ENCODE peak calls at places on chromosomes 11 and 22, in six cellular contexts. V, X, R, U, Q and J are unnamed samples. For H3K4me1, the result is how much of the 10 kb centered on the place peaks cover.

GRCh38 chr11:125587480-125587879 is 5.2 kb upstream of the STT3A start:
- DNase-seq in V (no peak), X (no peak), U (no peak), Q (no peak), R (no peak), J (no peak)

GRCh38 chr11:6268811-6269210 is 9.2 kb downstream of the CCKBR start:
- DNase-seq in X (peak), Q (no peak), V (no peak), R (no peak), U (no peak), J (no peak)

GRCh38 chr22:38139901-38140300 is 29.4 kb upstream of the BAIAP2L2 start:
- DNase-seq in V (no peak), R (no peak), U (no peak), X (no peak), Q (no peak), J (no peak)

GRCh38 chr11:129951201-129951882 is 51.3 kb downstream of the PRDM10 start:
- DNase-seq in X (no peak), V (peak), R (no peak), U (no peak), Q (no peak), J (no peak)

GRCh38 chr22:21868651-21869050 is 1.2 kb upstream of the MAPK1 start:
- DNase-seq in X (no peak), R (no peak), U (no peak), V (no peak), Q (no peak), J (no peak)

GRCh38 chr11:12120031-12121008 is 9.9 kb downstream of the MICAL2 start:
- DNase-seq in R (peak), X (peak), Q (no peak), V (no peak), U (no peak), J (no peak)

GRCh38 chr22:37270928-37271650 is 11.2 kb upstream of the CYTH4 start:
- DNase-seq in X (peak), R (no peak), U (no peak), V (no peak), Q (no peak), J (no peak)

GRCh38 chr22:45531441-45531840 is 28.8 kb downstream of the FBLN1 start:
- DNase-seq in U (no peak), V (no peak), R (no peak), Q (no peak), X (no peak), J (no peak)

DNA sequence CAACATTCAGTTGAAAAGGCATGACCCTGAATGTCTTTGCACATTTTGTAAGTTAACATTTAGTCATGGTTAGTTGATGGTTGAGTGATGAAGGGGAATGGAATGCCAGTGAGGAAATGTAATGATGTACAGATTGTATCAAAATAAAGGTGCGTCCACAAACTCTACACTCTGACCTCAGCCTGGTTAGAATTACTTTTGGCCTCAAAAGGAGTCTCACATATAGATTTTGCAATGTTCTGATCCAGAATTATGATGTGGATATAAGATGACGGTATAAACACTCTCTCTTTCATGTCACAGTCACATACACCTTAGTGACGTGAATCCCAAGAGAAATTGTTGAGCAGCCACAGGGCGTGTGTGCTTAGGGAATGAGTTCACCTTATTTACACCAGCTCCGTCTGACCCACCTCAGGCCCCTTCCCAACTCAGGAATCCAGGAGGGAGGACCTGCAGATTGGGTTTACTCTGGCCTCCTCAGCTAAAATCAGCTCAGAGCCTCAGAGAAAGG is 100.1 kb downstream of the RDX start:
- DNase-seq in Q (no peak), X (peak), R (peak), U (no peak), V (no peak), J (no peak)
- H3K4me1 ChIP-seq in Q (under half), X (under half), R (under half), U (under half), V (under half), J (under half)

GRCh38 chr11:963852-964251 is 38.2 kb downstream of the AP2A2 start:
- DNase-seq in Q (no peak), X (no peak), R (no peak), U (no peak), V (no peak), J (no peak)

GRCh38 chr11:965206-965775 is 39.6 kb downstream of the AP2A2 start:
- DNase-seq in X (no peak), Q (no peak), V (no peak), R (no peak), U (no peak), J (no peak)

GRCh38 chr11:961921-962320 is 36.3 kb downstream of the AP2A2 start:
- DNase-seq in Q (no peak), R (no peak), U (peak), X (no peak), V (no peak), J (no peak)

GRCh38 chr11:959608-960007 is 33.9 kb downstream of the AP2A2 start:
- DNase-seq in U (no peak), V (no peak), Q (no peak), R (no peak), X (no peak), J (no peak)

DNA sequence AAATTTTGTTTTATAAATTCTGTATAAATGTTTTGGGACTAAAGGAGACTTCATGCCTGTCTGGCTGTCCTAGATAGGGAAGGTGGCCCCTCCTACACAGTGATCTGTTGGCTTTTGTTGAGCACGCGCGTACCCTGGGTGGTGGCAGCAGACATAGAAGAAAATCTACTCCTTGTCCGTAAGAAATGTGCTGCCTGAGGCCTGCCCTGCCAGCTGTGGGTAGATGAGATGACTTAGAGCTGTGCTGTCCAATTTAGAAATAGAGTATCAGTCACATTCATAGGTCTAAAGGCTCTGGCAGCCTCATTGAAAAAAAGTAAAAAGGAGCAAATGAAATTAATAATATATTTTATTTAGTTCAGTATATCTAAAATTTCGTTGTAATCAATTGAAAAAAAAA is 37.1 kb downstream of the AP2A2 start:
- DNase-seq in R (no peak), X (no peak), V (no peak), U (peak), Q (no peak), J (no peak)
- H3K4me1 ChIP-seq in R (under half), X (under half), V (under half), U (under half), Q (under half), J (under half)

GRCh38 chr22:49951001-49951677 is 9.4 kb upstream of the PIM3 start:
- DNase-seq in V (peak), X (peak), Q (no peak), R (peak), U (peak), J (no peak)
- H3K4me1 ChIP-seq in V (under half), X (under half), Q (under half), R (half or more), U (half or more), J (under half)

GRCh38 chr22:20604776-20605221 is 97.4 kb downstream of the MED15 start:
- DNase-seq in R (no peak), Q (no peak), X (no peak), V (no peak), U (peak), J (no peak)

GRCh38 chr22:20606041-20606783 is 98.8 kb downstream of the MED15 start:
- DNase-seq in V (peak), Q (peak), R (peak), X (peak), U (peak), J (peak)

GRCh38 chr22:20606784-20607128 is 99.3 kb downstream of the MED15 start:
- DNase-seq in V (no peak), Q (no peak), U (no peak), R (no peak), X (no peak), J (no peak)

GRCh38 chr22:20604092-20604747 is 96.8 kb downstream of the MED15 start:
- DNase-seq in X (no peak), U (peak), V (no peak), R (no peak), Q (no peak), J (no peak)

DNA sequence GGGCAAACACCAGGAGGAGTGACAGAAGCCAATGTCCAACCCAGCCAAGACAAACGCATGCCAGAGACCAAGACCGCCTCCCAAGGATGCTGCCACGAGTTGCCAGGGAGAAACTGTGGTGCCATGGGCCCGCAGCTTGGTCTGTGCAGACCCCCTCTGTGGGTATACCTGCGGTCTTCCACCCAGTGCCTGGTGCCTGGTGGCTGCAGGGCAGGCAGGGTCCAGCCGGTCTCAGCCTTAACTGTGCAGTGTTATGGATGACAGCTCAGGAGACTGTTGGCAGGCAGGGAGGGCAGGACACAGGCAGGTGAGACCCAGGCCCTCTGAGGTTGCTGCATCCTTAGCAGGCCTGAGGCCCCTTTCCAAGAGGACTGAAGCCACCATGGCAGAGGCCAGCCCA is 97.9 kb downstream of the MED15 start:
- DNase-seq in Q (no peak), X (no peak), R (no peak), V (no peak), U (peak), J (no peak)
- H3K4me1 ChIP-seq in Q (under half), X (under half), R (under half), V (under half), U (under half), J (under half)

GRCh38 chr11:133337905-133338536 is 194.3 kb downstream of the OPCML start:
- DNase-seq in U (no peak), Q (peak), V (no peak), X (no peak), R (no peak), J (peak)
- H3K4me1 ChIP-seq in U (under half), Q (under half), V (under half), X (under half), R (under half), J (under half)

GRCh38 chr11:20032127-20032526 is 128.1 kb downstream of the DBX1 start:
- DNase-seq in V (no peak), R (no peak), U (no peak), X (no peak), Q (no peak), J (no peak)
- H3K4me1 ChIP-seq in V (under half), R (half or more), U (under half), X (under half), Q (under half), J (under half)

GRCh38 chr22:43582394-43582793 is 170.6 kb downstream of the MPPED1 start:
- DNase-seq in Q (no peak), X (no peak), U (no peak), V (no peak), R (no peak), J (no peak)

GRCh38 chr22:43580351-43580750 is 168.5 kb downstream of the MPPED1 start:
- DNase-seq in R (no peak), X (no peak), Q (no peak), V (no peak), U (no peak), J (no peak)
- H3K4me1 ChIP-seq in R (under half), X (under half), Q (under half), V (under half), U (under half), J (under half)

DNA sequence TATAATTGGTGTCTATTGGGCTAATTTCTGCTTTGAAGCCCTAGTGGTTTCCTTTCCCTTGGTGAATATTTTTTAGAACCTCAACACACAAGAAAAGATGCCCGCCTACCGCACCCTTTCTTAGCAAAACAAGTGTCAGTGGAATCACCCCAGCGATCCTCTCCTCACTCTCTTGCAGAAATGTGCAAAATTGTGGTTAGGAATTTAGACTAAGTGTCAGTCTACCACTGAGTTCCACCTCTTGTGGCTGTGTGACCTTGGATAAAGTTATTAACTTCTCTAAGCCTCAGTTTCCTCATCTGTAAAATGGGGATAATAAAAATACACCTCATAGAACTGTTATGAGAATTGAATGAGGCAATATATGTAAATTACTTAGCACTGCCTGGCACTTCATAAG is 5.3 kb upstream of the JAML start:
- DNase-seq in V (no peak), R (no peak), Q (no peak), U (no peak), X (no peak), J (no peak)
- H3K4me1 ChIP-seq in V (under half), R (under half), Q (under half), U (under half), X (under half), J (under half)